ENCODE peak calls at places on chromosomes 1 and 21, in five cellular contexts. One of them, this sample, is unnamed.
A peak's percentile ranks its signal among the peaks of the same experiment; 100 is the strongest.

GRCh38 chr1:33295450-33296081 is 25.3 kb downstream of the A3GALT2 start:
- DNase-seq in HT1080: peak; percentile 78
- DNase-seq in choroid plexus epithelial cell: peak; percentile 88
- DNase-seq in T-helper 1 cell: peak; percentile 71
- DNase-seq in cardiac fibroblast: peak; percentile 83
- DNase-seq in this sample: peak; percentile 43

GRCh38 chr1:32962248-32962896 is 2.2 kb downstream of the RNF19B start:
- DNase-seq in choroid plexus epithelial cell: peak; percentile 45
- DNase-seq in HT1080: no peak
- DNase-seq in T-helper 1 cell: no peak
- DNase-seq in cardiac fibroblast: no peak
- DNase-seq in this sample: no peak

GRCh38 chr1:225449774-225450173 is 21.9 kb upstream of the LBR start:
- DNase-seq in HT1080: no peak
- DNase-seq in choroid plexus epithelial cell: no peak
- DNase-seq in T-helper 1 cell: no peak
- DNase-seq in cardiac fibroblast: no peak
- DNase-seq in this sample: no peak

GRCh38 chr1:46342084-46342656 is 1.6 kb downstream of the NSUN4 start:
- DNase-seq in choroid plexus epithelial cell: peak; percentile 79
- DNase-seq in HT1080: peak; percentile 55
- DNase-seq in T-helper 1 cell: no peak
- DNase-seq in cardiac fibroblast: peak; percentile 44
- DNase-seq in this sample: no peak

GRCh38 chr1:161985301-161985825 is 38.3 kb downstream of the OLFML2B start:
- DNase-seq in T-helper 1 cell: no peak
- DNase-seq in HT1080: no peak
- DNase-seq in choroid plexus epithelial cell: no peak
- DNase-seq in cardiac fibroblast: no peak
- DNase-seq in this sample: no peak

GRCh38 chr21:38293765-38294164 is 37.0 kb downstream of the KCNJ15 start:
- DNase-seq in choroid plexus epithelial cell: no peak
- DNase-seq in T-helper 1 cell: no peak
- DNase-seq in HT1080: no peak
- DNase-seq in cardiac fibroblast: no peak
- DNase-seq in this sample: no peak

GRCh38 chr1:26498894-26499293 is 26.7 kb downstream of the HMGN2 start:
- DNase-seq in T-helper 1 cell: no peak
- DNase-seq in cardiac fibroblast: no peak
- DNase-seq in choroid plexus epithelial cell: no peak
- DNase-seq in HT1080: no peak
- DNase-seq in this sample: no peak

GRCh38 chr1:13950637-13951036 is 250.6 kb downstream of the PRDM2 start:
- DNase-seq in cardiac fibroblast: no peak
- DNase-seq in choroid plexus epithelial cell: no peak
- DNase-seq in HT1080: no peak
- DNase-seq in T-helper 1 cell: no peak
- DNase-seq in this sample: no peak

GRCh38 chr1:2611621-2612437 is 21.0 kb downstream of the MMEL1 start:
- DNase-seq in HT1080: no peak
- DNase-seq in choroid plexus epithelial cell: no peak
- DNase-seq in T-helper 1 cell: no peak
- DNase-seq in cardiac fibroblast: no peak
- DNase-seq in this sample: no peak

GRCh38 chr1:219090618-219091017 is 83.1 kb upstream of the LYPLAL1 start:
- DNase-seq in choroid plexus epithelial cell: no peak
- DNase-seq in cardiac fibroblast: no peak
- DNase-seq in T-helper 1 cell: no peak
- DNase-seq in HT1080: no peak
- DNase-seq in this sample: no peak

GRCh38 chr1:941027-941587 is 17.4 kb downstream of the SAMD11 start:
- DNase-seq in cardiac fibroblast: no peak
- DNase-seq in choroid plexus epithelial cell: no peak
- DNase-seq in T-helper 1 cell: no peak
- DNase-seq in HT1080: no peak
- DNase-seq in this sample: no peak

GRCh38 chr1:87977145-87977544 is 648.5 kb downstream of the LMO4 start:
- DNase-seq in HT1080: peak; percentile 4
- DNase-seq in cardiac fibroblast: no peak
- DNase-seq in T-helper 1 cell: no peak
- DNase-seq in choroid plexus epithelial cell: no peak
- DNase-seq in this sample: peak; percentile 41

GRCh38 chr1:153560241-153560640 is 5.4 kb downstream of the S100A2 start:
- DNase-seq in choroid plexus epithelial cell: no peak
- DNase-seq in HT1080: no peak
- DNase-seq in cardiac fibroblast: no peak
- DNase-seq in T-helper 1 cell: no peak
- DNase-seq in this sample: peak; percentile 90

This sample was measured in foreskin keratinocyte.